ENCODE peak calls at places on chromosomes 11 and 22, in four cellular contexts. One of them, this sample, is unnamed.

GRCh38 chr11:17972987-17973386 is 39.9 kb downstream of the SERGEF start:
- DNase-seq in GM19239: no peak
- DNase-seq in A673: peak
- DNase-seq in head of caudate nucleus: peak
- DNase-seq in this sample: no peak

GRCh38 chr22:41568811-41569210 is 8.0 kb downstream of the CSDC2 start:
- DNase-seq in GM19239: no peak
- DNase-seq in A673: no peak
- DNase-seq in head of caudate nucleus: no peak
- DNase-seq in this sample: no peak

GRCh38 chr11:6576471-6577373 is 26.7 kb downstream of the RRP8 start:
- DNase-seq in GM19239: no peak
- DNase-seq in A673: peak
- DNase-seq in head of caudate nucleus: peak
- DNase-seq in this sample: no peak

GRCh38 chr11:57798905-57799559 is 37.4 kb downstream of the CTNND1 start:
- DNase-seq in GM19239: no peak
- DNase-seq in A673: no peak
- DNase-seq in head of caudate nucleus: no peak
- DNase-seq in this sample: no peak

GRCh38 chr11:41494716-41495115 is 35.3 kb upstream of the LRRC4C start:
- DNase-seq in GM19239: no peak
- DNase-seq in A673: no peak
- DNase-seq in head of caudate nucleus: no peak
- DNase-seq in this sample: no peak

GRCh38 chr11:96215094-96215782 is 127.8 kb downstream of the MAML2 start:
- DNase-seq in GM19239: peak
- DNase-seq in A673: no peak
- DNase-seq in head of caudate nucleus: no peak
- DNase-seq in this sample: no peak

GRCh38 chr11:40100204-40100603 is 1359.2 kb downstream of the LRRC4C start:
- DNase-seq in GM19239: no peak
- DNase-seq in A673: no peak
- DNase-seq in head of caudate nucleus: no peak
- DNase-seq in this sample: no peak

GRCh38 chr22:47354668-47355387 is 592.4 kb downstream of the TBC1D22A start:
- DNase-seq in GM19239: no peak
- DNase-seq in A673: no peak
- DNase-seq in head of caudate nucleus: peak
- DNase-seq in this sample: no peak

GRCh38 chr11:76232026-76232665 is 25.8 kb upstream of the WNT11 start:
- DNase-seq in GM19239: no peak
- DNase-seq in A673: no peak
- DNase-seq in head of caudate nucleus: no peak
- DNase-seq in this sample: no peak

GRCh38 chr11:1226981-1227550 is 4.2 kb downstream of the MUC5B start:
- DNase-seq in GM19239: no peak
- DNase-seq in A673: no peak
- DNase-seq in head of caudate nucleus: no peak
- DNase-seq in this sample: no peak

GRCh38 chr11:34266090-34266912 is 91.5 kb downstream of the ABTB2 start:
- DNase-seq in GM19239: no peak
- DNase-seq in A673: peak
- DNase-seq in head of caudate nucleus: peak
- DNase-seq in this sample: no peak

GRCh38 chr11:122691751-122692150 is 36.2 kb downstream of the UBASH3B start:
- DNase-seq in GM19239: no peak
- DNase-seq in A673: no peak
- DNase-seq in head of caudate nucleus: peak
- DNase-seq in this sample: no peak

GRCh38 chr22:43412808-43413785 is 1.3 kb downstream of the MPPED1 start:
- DNase-seq in GM19239: no peak
- DNase-seq in A673: no peak
- DNase-seq in head of caudate nucleus: no peak
- DNase-seq in this sample: no peak

GRCh38 chr22:24989135-24989534 is 36.6 kb downstream of the KIAA1671 start:
- DNase-seq in GM19239: no peak
- DNase-seq in A673: no peak
- DNase-seq in head of caudate nucleus: no peak
- DNase-seq in this sample: no peak

GRCh38 chr11:7536102-7536501 is 22.3 kb downstream of the PPFIBP2 start:
- DNase-seq in GM19239: no peak
- DNase-seq in A673: no peak
- DNase-seq in head of caudate nucleus: no peak
- DNase-seq in this sample: no peak

GRCh38 chr11:120835601-120836228 is 188.2 kb upstream of the TBCEL start:
- DNase-seq in GM19239: peak
- DNase-seq in A673: no peak
- DNase-seq in head of caudate nucleus: peak
- DNase-seq in this sample: peak

GRCh38 chr11:130020323-130020722 is 17.7 kb upstream of the PRDM10 start:
- DNase-seq in GM19239: no peak
- DNase-seq in A673: no peak
- DNase-seq in head of caudate nucleus: no peak
- DNase-seq in this sample: no peak

GRCh38 chr22:35703861-35704584 is 13.6 kb upstream of the APOL5 start:
- DNase-seq in GM19239: no peak
- DNase-seq in A673: no peak
- DNase-seq in head of caudate nucleus: no peak
- DNase-seq in this sample: no peak

This sample was measured in GM12864.